ENCODE peak calls at places on chromosomes 11 and 22, in ten cellular contexts. G is HepG2, L is HCT116, C is sigmoid colon, S is Panc1, W is GM12878, P is H1, O is prostate gland, F is breast epithelium, N is endothelial cell of umbilical vein. J is an unnamed sample.

GRCh38 chr11:61055776-61056175 is 46.5 kb upstream of the CD5 start:
- DNase-seq in F (no peak), G (no peak), W (no peak), N (no peak), P (no peak), S (no peak), O (no peak), L (no peak), C (peak; percentile 39), J (no peak)

GRCh38 chr22:45008853-45009751 is 703 bp downstream of the PHF21B start:
- DNase-seq in N (no peak), C (no peak), P (no peak), G (no peak), O (no peak), S (no peak), L (no peak), F (no peak), W (no peak), J (no peak)

GRCh38 chr11:104333977-104334376 is 170.0 kb upstream of the PDGFD start:
- DNase-seq in O (no peak), N (peak; percentile 3), C (no peak), F (no peak), W (no peak), P (no peak), S (no peak), L (peak; percentile 7), G (peak; percentile 7), J (no peak)

GRCh38 chr11:62242021-62242420 is at the start of gene SCGB1D2:
- DNase-seq in W (no peak), L (no peak), C (no peak), N (no peak), P (no peak), S (peak; percentile 74), O (peak; percentile 93), G (peak; percentile 32), F (peak; percentile 85), J (no peak)

GRCh38 chr11:15038963-15039362 is 34.4 kb upstream of the CALCB start:
- DNase-seq in C (no peak), O (no peak), F (no peak), L (peak; percentile 31), N (no peak), W (no peak), G (no peak), P (no peak), S (no peak), J (no peak)

GRCh38 chr22:48564995-48565394 is 1262.7 kb downstream of the BRD1 start:
- DNase-seq in W (no peak), O (no peak), S (no peak), G (no peak), P (no peak), F (no peak), L (no peak), C (no peak), N (no peak), J (no peak)

GRCh38 chr22:46042786-46043185 is 65.8 kb upstream of the WNT7B start:
- DNase-seq in N (no peak), C (peak; percentile 63), G (no peak), O (no peak), P (no peak), W (no peak), F (no peak), S (no peak), L (no peak), J (peak; percentile 45)

GRCh38 chr22:37749223-37749622 is 52.4 kb downstream of the TRIOBP start:
- DNase-seq in G (no peak), C (no peak), F (peak; percentile 91), O (peak; percentile 83), S (no peak), P (no peak), W (no peak), N (no peak), L (no peak), J (no peak)

GRCh38 chr22:43992331-43992821 is 31.7 kb upstream of the PARVB start:
- DNase-seq in L (no peak), C (peak; percentile 50), P (no peak), S (no peak), O (no peak), G (no peak), W (no peak), N (no peak), F (no peak), J (no peak)

GRCh38 chr22:43995057-43995685 is 28.9 kb upstream of the PARVB start:
- DNase-seq in L (no peak), S (no peak), W (no peak), N (no peak), G (no peak), P (no peak), F (no peak), O (no peak), C (peak; percentile 58), J (peak; percentile 64)

GRCh38 chr22:43994416-43994815 is 29.7 kb upstream of the PARVB start:
- DNase-seq in C (peak; percentile 56), P (no peak), N (no peak), W (no peak), L (no peak), O (no peak), G (no peak), F (no peak), S (no peak), J (peak; percentile 70)

GRCh38 chr22:43993072-43993760 is 30.9 kb upstream of the PARVB start:
- DNase-seq in W (peak; percentile 5), N (peak; percentile 53), O (peak; percentile 20), F (no peak), C (peak; percentile 65), P (peak; percentile 38), L (peak; percentile 21), G (peak; percentile 34), S (peak; percentile 46), J (peak; percentile 85)

GRCh38 chr22:43994006-43994405 is 30.1 kb upstream of the PARVB start:
- DNase-seq in P (no peak), L (no peak), C (peak; percentile 53), F (no peak), N (no peak), O (no peak), W (no peak), G (no peak), S (no peak), J (peak; percentile 69)
- H3K27ac ChIP-seq in P (no peak overlapping the region), L (no peak overlapping the region), C (no peak overlapping the region), F (no peak overlapping the region), N (no peak overlapping the region), O (no peak overlapping the region), W (no peak overlapping the region), G (no peak overlapping the region), S (no peak overlapping the region), J (no peak overlapping the region)

GRCh38 chr22:21761994-21762680 is 26.5 kb upstream of the YPEL1 start:
- DNase-seq in C (no peak), O (no peak), W (no peak), N (no peak), L (no peak), P (no peak), G (no peak), S (no peak), F (no peak), J (peak; percentile 37)

GRCh38 chr22:21759133-21759532 is 23.5 kb upstream of the YPEL1 start:
- DNase-seq in N (no peak), W (no peak), P (no peak), C (no peak), O (no peak), G (no peak), S (no peak), F (no peak), L (no peak), J (no peak)

GRCh38 chr22:21761086-21761485 is 25.5 kb upstream of the YPEL1 start:
- DNase-seq in S (no peak), O (no peak), P (no peak), C (no peak), G (no peak), F (no peak), N (no peak), W (no peak), L (no peak), J (no peak)

GRCh38 chr22:21759631-21760030 is 24.0 kb upstream of the YPEL1 start:
- DNase-seq in G (no peak), N (no peak), S (no peak), W (no peak), L (no peak), P (no peak), F (no peak), C (no peak), O (no peak), J (peak; percentile 18)

GRCh38 chr22:21760640-21761039 is 25.0 kb upstream of the YPEL1 start:
- DNase-seq in F (no peak), O (no peak), P (no peak), C (no peak), G (no peak), S (no peak), N (no peak), L (no peak), W (no peak), J (no peak)
- TF ChIP-seq POLR2AphosphoS5 in F (no peak), O (no peak), P (no peak), C (no peak), G (no peak), S (no peak), N (no peak), L (no peak), W (no peak), J (no peak)

DNA sequence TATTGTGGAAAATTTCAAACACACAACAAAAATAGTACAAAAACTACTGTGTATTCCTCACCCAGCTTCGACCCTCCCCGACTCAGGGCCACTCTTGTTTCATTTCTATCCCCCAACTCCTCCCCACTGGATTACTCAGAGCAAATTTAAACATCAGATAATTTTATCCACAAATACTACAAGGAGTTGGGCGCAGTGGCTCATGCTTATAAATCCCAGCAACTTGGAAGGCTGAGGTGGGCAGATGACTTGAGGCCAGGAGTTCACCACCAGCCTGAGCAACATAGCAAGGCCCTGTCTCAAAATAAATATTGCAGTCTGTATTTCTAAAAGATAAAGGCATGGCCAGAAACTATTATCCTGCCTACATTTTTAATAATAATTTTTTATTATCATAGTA is 39.9 kb downstream of the LRRC32 start:
- DNase-seq in F (no peak), C (no peak), W (no peak), O (no peak), P (no peak), S (no peak), L (no peak), N (no peak), G (no peak), J (no peak)
- H3K27ac ChIP-seq in F (peak overlapping the region; percentile 91), C (peak overlapping the region; percentile 72), W (no peak overlapping the region), O (no peak overlapping the region), P (no peak overlapping the region), S (no peak overlapping the region), L (no peak overlapping the region), N (peak overlapping the region; percentile 93), G (no peak overlapping the region), J (peak overlapping the region; percentile 86)

GRCh38 chr11:78063440-78064181 is at the start of gene THRSP:
- DNase-seq in S (no peak), O (no peak), F (no peak), P (no peak), L (no peak), W (no peak), N (no peak), G (no peak), C (no peak), J (no peak)

GRCh38 chr11:78060533-78060932 is 3.1 kb upstream of the THRSP start:
- DNase-seq in S (no peak), W (no peak), C (no peak), P (no peak), G (no peak), L (no peak), N (no peak), F (no peak), O (no peak), J (no peak)

GRCh38 chr11:78061088-78061920 is 2.4 kb upstream of the THRSP start:
- DNase-seq in O (no peak), W (no peak), F (peak; percentile 57), G (peak; percentile 64), L (no peak), S (no peak), N (no peak), P (no peak), C (no peak), J (no peak)

GRCh38 chr11:78061921-78062311 is 1.7 kb upstream of the THRSP start:
- DNase-seq in W (no peak), O (no peak), L (no peak), S (no peak), G (peak; percentile 59), F (peak; percentile 57), P (no peak), C (no peak), N (no peak), J (no peak)

GRCh38 chr11:78062671-78063070 is 990 bp upstream of the THRSP start:
- DNase-seq in O (no peak), W (no peak), S (no peak), F (no peak), C (no peak), G (no peak), N (no peak), P (no peak), L (no peak), J (no peak)
- TF ChIP-seq POLR2AphosphoS5 in O (no peak), W (no peak), S (no peak), F (no peak), C (no peak), G (no peak), N (no peak), P (no peak), L (no peak), J (no peak)